ENCODE peak calls at places on chromosome 5, in six cellular contexts. One of them, this sample, is unnamed. For H3K4me1, the result is how much of the 10 kb centered on the place peaks cover.

GRCh38 chr5:52727568-52727967 is 60.1 kb upstream of the ITGA1 start:
- DNase-seq in fibroblast of lung: peak
- DNase-seq in lower lobe of right lung: no peak
- DNase-seq in right atrium auricular region: no peak
- DNase-seq in SK-N-SH: no peak
- DNase-seq in PC-3: peak
- DNase-seq in this sample: peak

GRCh38 chr5:134539732-134540131 is 14.3 kb downstream of the JADE2 start:
- DNase-seq in fibroblast of lung: no peak
- DNase-seq in lower lobe of right lung: no peak
- DNase-seq in right atrium auricular region: no peak
- DNase-seq in SK-N-SH: no peak
- DNase-seq in PC-3: no peak
- DNase-seq in this sample: no peak

GRCh38 chr5:81751836-81752643 is 1.1 kb upstream of the SSBP2 start:
- DNase-seq in fibroblast of lung: peak
- DNase-seq in lower lobe of right lung: peak
- DNase-seq in right atrium auricular region: no peak
- DNase-seq in SK-N-SH: no peak
- DNase-seq in PC-3: no peak
- DNase-seq in this sample: peak

GRCh38 chr5:1910081-1910760 is 27.5 kb upstream of the IRX4 start:
- DNase-seq in fibroblast of lung: no peak
- DNase-seq in lower lobe of right lung: no peak
- DNase-seq in right atrium auricular region: no peak
- DNase-seq in SK-N-SH: no peak
- DNase-seq in PC-3: no peak
- DNase-seq in this sample: no peak

GRCh38 chr5:37495668-37496067 is 116.5 kb downstream of the WDR70 start:
- DNase-seq in fibroblast of lung: peak
- DNase-seq in lower lobe of right lung: no peak
- DNase-seq in right atrium auricular region: no peak
- DNase-seq in SK-N-SH: no peak
- DNase-seq in PC-3: peak
- DNase-seq in this sample: no peak

GRCh38 chr5:92402045-92402444 is 1018.9 kb upstream of the ARRDC3 start:
- DNase-seq in fibroblast of lung: peak
- DNase-seq in lower lobe of right lung: no peak
- DNase-seq in right atrium auricular region: no peak
- DNase-seq in SK-N-SH: no peak
- DNase-seq in PC-3: peak
- DNase-seq in this sample: no peak

GRCh38 chr5:157659886-157660660 is 7.8 kb upstream of the SOX30 start:
- DNase-seq in fibroblast of lung: no peak
- DNase-seq in lower lobe of right lung: no peak
- DNase-seq in right atrium auricular region: no peak
- DNase-seq in SK-N-SH: no peak
- DNase-seq in PC-3: no peak
- DNase-seq in this sample: no peak

GRCh38 chr5:103259705-103260355 is 1.3 kb downstream of the MACIR start:
- DNase-seq in fibroblast of lung: peak
- DNase-seq in lower lobe of right lung: no peak
- DNase-seq in right atrium auricular region: no peak
- DNase-seq in SK-N-SH: no peak
- DNase-seq in PC-3: peak
- DNase-seq in this sample: no peak

GRCh38 chr5:171415115-171415730 is 4.2 kb upstream of the FGF18 start:
- DNase-seq in fibroblast of lung: peak
- DNase-seq in lower lobe of right lung: no peak
- DNase-seq in right atrium auricular region: peak
- DNase-seq in SK-N-SH: no peak
- DNase-seq in PC-3: peak
- DNase-seq in this sample: peak

GRCh38 chr5:61965495-61965894 is 340.5 kb upstream of the KIF2A start:
- DNase-seq in fibroblast of lung: no peak
- DNase-seq in lower lobe of right lung: no peak
- DNase-seq in right atrium auricular region: no peak
- DNase-seq in SK-N-SH: no peak
- DNase-seq in PC-3: no peak
- DNase-seq in this sample: no peak

GRCh38 chr5:29005386-29005785 is 1967.0 kb upstream of the CDH9 start:
- DNase-seq in fibroblast of lung: no peak
- DNase-seq in lower lobe of right lung: no peak
- DNase-seq in right atrium auricular region: no peak
- DNase-seq in SK-N-SH: peak
- DNase-seq in PC-3: peak
- DNase-seq in this sample: no peak

DNA sequence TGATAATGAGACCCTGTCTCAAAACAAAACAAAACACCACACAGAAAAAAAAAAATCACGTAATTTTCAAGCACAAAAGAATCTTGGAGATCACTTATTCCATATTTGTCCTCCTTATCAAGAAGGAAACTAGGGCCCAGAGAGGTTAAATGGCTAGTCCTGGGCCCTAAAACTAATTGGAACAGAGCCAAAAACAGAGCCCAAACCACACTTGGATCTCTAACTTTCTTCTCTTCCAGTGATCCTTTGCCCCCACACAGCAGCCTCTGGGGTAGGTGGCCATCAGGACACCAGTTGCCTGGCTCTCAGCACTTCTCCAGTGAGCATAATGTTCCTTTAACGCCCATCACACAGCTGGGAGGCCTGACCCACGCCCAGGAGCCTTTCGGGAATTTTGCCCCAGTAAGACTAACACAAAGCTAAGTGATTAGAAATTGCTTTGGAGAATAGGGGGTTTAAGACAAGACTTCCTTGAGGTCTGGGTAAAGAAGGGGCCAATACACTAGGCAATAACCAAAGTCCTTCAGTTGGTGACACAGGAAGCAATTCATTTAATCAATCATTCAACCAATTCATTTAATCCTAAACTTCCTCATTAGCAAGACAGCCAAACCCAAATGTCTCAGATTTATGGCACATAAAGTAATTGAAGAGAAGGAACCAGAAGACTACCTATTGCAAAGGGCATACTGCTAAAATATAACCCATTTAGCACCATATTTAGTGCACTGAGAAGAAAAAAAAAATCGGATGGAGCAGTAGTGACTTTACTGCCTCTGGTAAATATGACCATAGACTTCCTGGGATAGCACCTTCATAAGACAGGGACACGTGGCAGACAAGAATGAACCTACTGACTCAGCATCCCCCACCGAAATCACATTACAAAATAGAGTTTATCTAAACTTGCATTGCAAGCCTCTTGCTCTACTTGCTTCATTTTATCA is 77.8 kb downstream of the ZNF608 start:
- DNase-seq in fibroblast of lung: no peak
- DNase-seq in lower lobe of right lung: no peak
- DNase-seq in right atrium auricular region: no peak
- DNase-seq in SK-N-SH: no peak
- DNase-seq in PC-3: no peak
- DNase-seq in this sample: no peak
- H3K27ac ChIP-seq in fibroblast of lung: no peak
- H3K27ac ChIP-seq in lower lobe of right lung: no peak
- H3K27ac ChIP-seq in right atrium auricular region: no peak
- H3K27ac ChIP-seq in SK-N-SH: no peak
- H3K27ac ChIP-seq in PC-3: no peak
- H3K27ac ChIP-seq in this sample: no peak

DNA sequence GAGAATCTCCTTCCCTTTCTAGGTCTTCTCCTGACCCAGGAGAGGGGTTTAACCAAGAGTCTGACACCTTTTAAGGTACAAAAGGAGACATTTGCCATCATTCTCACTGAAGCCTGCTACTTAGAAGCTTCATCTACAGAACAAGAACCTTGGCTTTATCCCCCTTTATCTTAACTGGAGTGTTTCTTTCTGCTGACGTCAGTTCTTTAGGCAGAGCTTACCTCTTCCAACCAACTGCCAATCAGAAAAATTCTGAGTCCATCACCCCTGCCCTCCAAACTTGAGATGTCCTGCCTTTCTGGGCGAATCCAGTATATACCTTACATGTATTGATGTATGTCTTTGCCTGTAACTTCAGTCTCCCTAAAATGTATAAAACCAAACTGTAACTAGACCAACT is 37.2 kb downstream of the PLEKHG4B start:
- DNase-seq in fibroblast of lung: no peak
- DNase-seq in lower lobe of right lung: no peak
- DNase-seq in right atrium auricular region: no peak
- DNase-seq in SK-N-SH: no peak
- DNase-seq in PC-3: no peak
- DNase-seq in this sample: no peak
- H3K4me1 ChIP-seq in fibroblast of lung: under half
- H3K4me1 ChIP-seq in lower lobe of right lung: under half
- H3K4me1 ChIP-seq in right atrium auricular region: under half
- H3K4me1 ChIP-seq in SK-N-SH: under half
- H3K4me1 ChIP-seq in PC-3: under half
- H3K4me1 ChIP-seq in this sample: under half

DNA sequence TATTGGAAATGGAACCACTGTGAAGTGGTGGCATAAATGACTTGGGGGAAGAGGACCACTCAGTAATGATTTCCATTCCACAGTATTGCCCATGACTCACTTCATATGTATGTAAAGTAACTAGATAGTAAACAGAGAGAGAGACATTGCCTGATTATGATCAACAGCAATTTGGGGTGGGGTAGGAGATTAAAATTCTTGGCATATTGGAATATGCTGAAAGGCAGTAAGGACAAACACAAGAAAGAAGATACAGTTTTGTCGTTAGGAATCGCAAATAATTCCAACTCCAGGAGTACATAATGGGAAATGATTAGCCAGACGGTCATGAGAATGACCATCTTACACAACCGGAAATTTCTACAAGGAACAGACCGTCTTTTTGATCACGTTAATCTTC is 1.5 kb upstream of the HMGCS1 start:
- DNase-seq in fibroblast of lung: no peak
- DNase-seq in lower lobe of right lung: no peak
- DNase-seq in right atrium auricular region: no peak
- DNase-seq in SK-N-SH: no peak
- DNase-seq in PC-3: peak
- DNase-seq in this sample: no peak
- H3K27ac ChIP-seq in fibroblast of lung: no peak
- H3K27ac ChIP-seq in lower lobe of right lung: peak
- H3K27ac ChIP-seq in right atrium auricular region: no peak
- H3K27ac ChIP-seq in SK-N-SH: no peak
- H3K27ac ChIP-seq in PC-3: peak
- H3K27ac ChIP-seq in this sample: no peak

GRCh38 chr5:139658501-139658927 is 10.4 kb downstream of the CXXC5 start:
- DNase-seq in fibroblast of lung: no peak
- DNase-seq in lower lobe of right lung: no peak
- DNase-seq in right atrium auricular region: no peak
- DNase-seq in SK-N-SH: no peak
- DNase-seq in PC-3: no peak
- DNase-seq in this sample: no peak

GRCh38 chr5:139659673-139660072 is 11.5 kb downstream of the CXXC5 start:
- DNase-seq in fibroblast of lung: no peak
- DNase-seq in lower lobe of right lung: no peak
- DNase-seq in right atrium auricular region: no peak
- DNase-seq in SK-N-SH: no peak
- DNase-seq in PC-3: no peak
- DNase-seq in this sample: no peak

GRCh38 chr5:139658928-139659667 is 10.9 kb downstream of the CXXC5 start:
- DNase-seq in fibroblast of lung: peak
- DNase-seq in lower lobe of right lung: no peak
- DNase-seq in right atrium auricular region: peak
- DNase-seq in SK-N-SH: no peak
- DNase-seq in PC-3: peak
- DNase-seq in this sample: peak

GRCh38 chr5:139660916-139661814 is 13.0 kb downstream of the CXXC5 start:
- DNase-seq in fibroblast of lung: peak
- DNase-seq in lower lobe of right lung: peak
- DNase-seq in right atrium auricular region: peak
- DNase-seq in SK-N-SH: peak
- DNase-seq in PC-3: peak
- DNase-seq in this sample: peak

DNA sequence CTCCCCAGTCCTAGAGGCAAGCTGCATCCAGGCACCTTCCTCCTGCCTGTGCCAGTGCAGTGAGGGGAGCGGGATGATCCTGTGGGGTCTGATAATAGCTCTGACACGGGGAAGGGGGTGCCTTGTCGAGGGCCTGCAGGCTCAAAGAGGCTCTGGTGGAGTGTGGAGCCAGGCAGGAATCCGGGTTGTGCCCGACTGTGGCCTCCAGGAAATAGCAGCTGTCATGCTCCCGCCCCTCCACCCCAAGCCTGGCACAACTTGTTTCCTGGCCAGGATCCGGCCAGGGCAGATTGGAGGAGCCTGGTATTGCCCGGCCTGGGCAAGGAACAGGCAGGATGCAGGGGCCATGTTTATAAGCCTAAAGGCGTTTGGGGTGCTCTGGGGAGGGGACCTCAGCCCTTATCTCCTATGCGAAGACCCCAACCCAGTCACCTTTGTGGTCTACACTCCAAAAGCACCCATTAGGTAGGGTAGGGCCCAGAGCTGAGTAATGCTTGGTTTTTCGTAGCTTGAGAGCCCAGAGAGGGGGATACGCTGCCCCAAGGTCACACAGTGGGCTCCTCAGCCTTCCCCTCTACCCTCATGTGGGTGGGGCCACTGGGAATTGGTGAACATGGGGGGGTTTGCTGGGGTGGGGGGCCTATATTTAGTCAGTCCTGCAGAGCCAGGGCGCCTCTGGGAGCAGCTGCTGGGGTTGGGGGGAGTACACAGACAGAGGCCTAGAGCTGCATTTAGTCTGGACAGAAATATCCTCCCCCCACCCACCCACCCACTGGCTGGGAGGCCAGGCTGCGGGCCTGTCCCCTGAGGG is 12.2 kb downstream of the CXXC5 start:
- DNase-seq in fibroblast of lung: no peak
- DNase-seq in lower lobe of right lung: peak
- DNase-seq in right atrium auricular region: peak
- DNase-seq in SK-N-SH: peak
- DNase-seq in PC-3: peak
- DNase-seq in this sample: peak
- H3K4me1 ChIP-seq in fibroblast of lung: under half
- H3K4me1 ChIP-seq in lower lobe of right lung: half or more
- H3K4me1 ChIP-seq in right atrium auricular region: half or more
- H3K4me1 ChIP-seq in SK-N-SH: half or more
- H3K4me1 ChIP-seq in PC-3: under half
- H3K4me1 ChIP-seq in this sample: half or more

DNA sequence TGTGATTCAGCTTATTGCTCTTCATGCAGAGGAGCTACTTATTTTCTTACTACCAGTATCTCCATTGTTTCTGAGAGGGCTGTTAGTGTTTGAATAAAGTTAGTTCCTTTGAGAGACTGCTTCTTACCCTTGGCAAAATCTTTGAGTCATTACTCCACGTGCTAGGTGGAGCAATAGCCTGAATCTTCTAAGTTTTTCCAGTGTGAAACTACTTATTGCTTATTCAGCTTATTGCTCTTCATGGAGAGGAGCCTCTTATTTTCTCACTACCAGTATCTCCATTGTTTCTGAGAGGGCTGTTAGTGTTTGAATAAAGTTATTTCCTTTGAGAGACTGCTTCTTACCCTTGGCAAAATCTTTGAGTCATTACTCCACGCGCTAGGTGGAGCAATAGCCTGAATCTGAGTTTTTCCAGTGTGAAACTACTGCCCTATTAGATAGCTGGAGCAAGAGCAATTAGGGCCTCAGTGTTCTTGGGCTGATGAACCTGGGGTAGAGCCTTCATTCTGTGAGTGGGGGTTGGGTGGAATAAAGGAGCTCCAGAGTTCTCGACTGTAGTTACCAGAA is 41.9 kb downstream of the GPBP1 start:
- DNase-seq in fibroblast of lung: peak
- DNase-seq in lower lobe of right lung: no peak
- DNase-seq in right atrium auricular region: no peak
- DNase-seq in SK-N-SH: no peak
- DNase-seq in PC-3: no peak
- DNase-seq in this sample: no peak
- H3K27ac ChIP-seq in fibroblast of lung: peak
- H3K27ac ChIP-seq in lower lobe of right lung: no peak
- H3K27ac ChIP-seq in right atrium auricular region: no peak
- H3K27ac ChIP-seq in SK-N-SH: peak
- H3K27ac ChIP-seq in PC-3: no peak
- H3K27ac ChIP-seq in this sample: peak

GRCh38 chr5:59039296-59040006 is 456.6 kb downstream of the RAB3C start:
- DNase-seq in fibroblast of lung: peak
- DNase-seq in lower lobe of right lung: peak
- DNase-seq in right atrium auricular region: peak
- DNase-seq in SK-N-SH: peak
- DNase-seq in PC-3: peak
- DNase-seq in this sample: peak
- H3K4me1 ChIP-seq in fibroblast of lung: under half
- H3K4me1 ChIP-seq in lower lobe of right lung: under half
- H3K4me1 ChIP-seq in right atrium auricular region: half or more
- H3K4me1 ChIP-seq in SK-N-SH: under half
- H3K4me1 ChIP-seq in PC-3: half or more
- H3K4me1 ChIP-seq in this sample: under half